ENCODE peak calls at places on chromosomes 1 and 21, in four cellular contexts. Q is stimulated activated effector memory CD8-positive, alpha-beta T cell treated with anti-CD3 and anti-CD28 coated beads, Interleukin-12 subunit alpha, Interleukin-12 subunit beta, amount 100 ng/mL, for 72 hours; N is lower lobe of right lung; F is NCI-H1436. I is an unnamed sample.

GRCh38 chr21:32378956-32379355 is 13.9 kb downstream of the URB1 start:
- DNase-seq in Q (no peak), N (no peak), F (no peak), I (no peak)

GRCh38 chr1:154999651-155000474 is 2.7 kb upstream of the ZBTB7B start:
- DNase-seq in Q (peak; percentile 84), N (no peak), F (no peak), I (peak; percentile 52)

GRCh38 chr1:147273409-147274307 is 31.2 kb downstream of the CHD1L start:
- DNase-seq in Q (no peak), N (no peak), F (peak; percentile 48), I (peak; percentile 14)

GRCh38 chr1:64623750-64624445 is 121.0 kb upstream of the RAVER2 start:
- DNase-seq in Q (no peak), N (no peak), F (no peak), I (peak; percentile 20)

GRCh38 chr1:19429611-19430010 is 55.7 kb downstream of the CAPZB start:
- DNase-seq in Q (no peak), N (no peak), F (no peak), I (peak; percentile 29)

GRCh38 chr1:32939655-32940371 is 24.8 kb downstream of the RNF19B start:
- DNase-seq in Q (peak; percentile 74), N (no peak), F (no peak), I (no peak)

GRCh38 chr1:230866171-230866811 is 2.0 kb downstream of the C1orf198 start:
- DNase-seq in Q (no peak), N (no peak), F (no peak), I (no peak)

GRCh38 chr1:99217599-99217998 is 46.7 kb upstream of the PLPPR4 start:
- DNase-seq in Q (no peak), N (no peak), F (no peak), I (no peak)

GRCh38 chr1:58358311-58358710 is 188.2 kb downstream of the OMA1 start:
- DNase-seq in Q (no peak), N (no peak), F (peak; percentile 13), I (no peak)

GRCh38 chr1:234154320-234155251 is 218.7 kb upstream of the COA6 start:
- DNase-seq in Q (no peak), N (no peak), F (peak; percentile 72), I (peak; percentile 4)

GRCh38 chr1:221887091-221887746 is 145.3 kb upstream of the DUSP10 start:
- DNase-seq in Q (no peak), N (peak; percentile 50), F (peak; percentile 29), I (no peak)

GRCh38 chr1:89721351-89721750 is 88.4 kb downstream of the LRRC8C start:
- DNase-seq in Q (no peak), N (no peak), F (no peak), I (no peak)

GRCh38 chr1:47219590-47220220 is 12.3 kb downstream of the TAL1 start:
- DNase-seq in Q (no peak), N (no peak), F (no peak), I (no peak)

GRCh38 chr21:23639726-23640125 is 1967.6 kb downstream of the MRPL39 start:
- DNase-seq in Q (no peak), N (no peak), F (no peak), I (no peak)

GRCh38 chr1:50930193-50930592 is 29.9 kb downstream of the FAF1 start:
- DNase-seq in Q (no peak), N (no peak), F (no peak), I (no peak)

GRCh38 chr1:37692834-37693175 is 489 bp downstream of the CDCA8 start:
- DNase-seq in Q (no peak), N (no peak), F (peak; percentile 2), I (no peak)

GRCh38 chr21:34183331-34183928 is 110.1 kb downstream of the MRPS6 start:
- DNase-seq in Q (peak; percentile 23), N (no peak), F (no peak), I (no peak)

GRCh38 chr1:3910049-3910731 is 10.1 kb upstream of the C1orf174 start:
- DNase-seq in Q (no peak), N (peak; percentile 45), F (peak; percentile 28), I (no peak)

GRCh38 chr1:4612991-4613390 is 41.4 kb upstream of the AJAP1 start:
- DNase-seq in Q (no peak), N (no peak), F (no peak), I (no peak)

GRCh38 chr1:156226116-156226538 is 13.3 kb downstream of the PMF1 start:
- DNase-seq in Q (no peak), N (peak; percentile 8), F (no peak), I (no peak)

GRCh38 chr1:8602471-8603219 is 214.8 kb downstream of the RERE start:
- DNase-seq in Q (no peak), N (no peak), F (no peak), I (no peak)

GRCh38 chr1:3219005-3219724 is 150.2 kb downstream of the PRDM16 start:
- DNase-seq in Q (no peak), N (peak; percentile 78), F (no peak), I (no peak)

GRCh38 chr1:158185770-158186705 is 5.3 kb downstream of the CD1D start:
- DNase-seq in Q (no peak), N (no peak), F (no peak), I (no peak)

GRCh38 chr1:30966690-30967369 is 58.3 kb upstream of the SDC3 start:
- DNase-seq in Q (no peak), N (no peak), F (peak; percentile 88), I (peak; percentile 20)

GRCh38 chr21:31780944-31781343 is 49.0 kb upstream of the SCAF4 start:
- DNase-seq in Q (no peak), N (no peak), F (peak; percentile 45), I (peak; percentile 71)

GRCh38 chr1:20666804-20667203 is 5.6 kb upstream of the DDOST start:
- DNase-seq in Q (no peak), N (no peak), F (no peak), I (no peak)

GRCh38 chr1:245062906-245063305 is 91.9 kb upstream of the KIF26B start:
- DNase-seq in Q (no peak), N (no peak), F (no peak), I (no peak)

GRCh38 chr1:57949168-57949567 is 525.3 kb upstream of the DAB1 start:
- DNase-seq in Q (no peak), N (no peak), F (no peak), I (no peak)

GRCh38 chr1:156881101-156881500 is 12.4 kb upstream of the PEAR1 start:
- DNase-seq in Q (no peak), N (no peak), F (no peak), I (no peak)

GRCh38 chr1:245475116-245475515 is 320.3 kb downstream of the KIF26B start:
- DNase-seq in Q (no peak), N (no peak), F (no peak), I (no peak)

GRCh38 chr1:46254668-46255067 is 7.1 kb downstream of the RAD54L start:
- DNase-seq in Q (no peak), N (no peak), F (no peak), I (no peak)

GRCh38 chr1:34755961-34756360 is 1.1 kb downstream of the GJB5 start:
- DNase-seq in Q (no peak), N (no peak), F (no peak), I (no peak)

GRCh38 chr1:45545019-45545493 is 5.6 kb upstream of the AKR1A1 start:
- DNase-seq in Q (no peak), N (no peak), F (no peak), I (no peak)

GRCh38 chr1:179326746-179327145 is 33.1 kb downstream of the SOAT1 start:
- DNase-seq in Q (no peak), N (no peak), F (no peak), I (no peak)

GRCh38 chr1:71667224-71667623 is 586.4 kb upstream of the ZRANB2 start:
- DNase-seq in Q (no peak), N (no peak), F (peak; percentile 60), I (peak; percentile 48)

GRCh38 chr1:171641076-171641864 is 11.2 kb downstream of the MYOC start:
- DNase-seq in Q (no peak), N (no peak), F (no peak), I (no peak)

GRCh38 chr1:185300152-185300551 is 16.9 kb downstream of the IVNS1ABP start:
- DNase-seq in Q (no peak), N (no peak), F (no peak), I (no peak)

GRCh38 chr1:36172983-36173382 is 17.0 kb downstream of the MAP7D1 start:
- DNase-seq in Q (no peak), N (no peak), F (no peak), I (no peak)